ENCODE peak calls at places on chromosomes 7 and 10, in nine cellular contexts. X is upper lobe of right lung; V is GM19239; H is psoas muscle; T is NCI-H345; P is stimulated activated CD4-positive, alpha-beta T cell treated with anti-CD3 and anti-CD28 coated beads, Interleukin-1b, Interleukin-23, amount 100 ng/mL, for 24 hours; L is activated naive CD4-positive, alpha-beta T cell treated with anti-CD3 and anti-CD28 coated beads, Interleukin-2, amount 50 U/mL, for 72 hours; B is T follicular helper cell; Q is OCI-M1. J is an unnamed sample.

GRCh38 chr7:93894966-93895650 is 4.6 kb upstream of the TFPI2 start:
- DNase-seq in B (no peak), T (no peak), V (no peak), H (no peak), P (no peak), L (no peak), X (no peak), Q (peak), J (no peak)

GRCh38 chr10:15237351-15237750 is 68.9 kb upstream of the NMT2 start:
- DNase-seq in Q (no peak), B (no peak), T (no peak), L (no peak), H (no peak), V (no peak), P (no peak), X (no peak), J (no peak)

GRCh38 chr10:59287587-59287986 is 74.8 kb downstream of the FAM13C start:
- DNase-seq in Q (no peak), B (no peak), H (no peak), T (no peak), L (no peak), P (no peak), X (no peak), V (no peak), J (no peak)

GRCh38 chr7:33716581-33717477 is 188.5 kb upstream of the BMPER start:
- DNase-seq in H (no peak), V (no peak), Q (peak), L (no peak), P (no peak), B (no peak), X (no peak), T (no peak), J (peak)

GRCh38 chr7:5528071-5528814 is 104.6 kb upstream of the TNRC18 start:
- DNase-seq in B (no peak), X (peak), Q (peak), T (no peak), P (peak), H (peak), V (no peak), L (peak), J (no peak)

GRCh38 chr10:115093286-115093775 is at the start of gene ATRNL1:
- DNase-seq in Q (no peak), B (no peak), L (peak), X (peak), P (no peak), T (peak), H (peak), V (peak), J (peak)

GRCh38 chr10:33506838-33507661 is 172.6 kb upstream of the NRP1 start:
- DNase-seq in T (no peak), H (no peak), L (no peak), Q (no peak), P (no peak), X (no peak), V (no peak), B (no peak), J (no peak)

GRCh38 chr10:28600056-28600455 is 67.1 kb downstream of the WAC start:
- DNase-seq in Q (no peak), H (no peak), T (no peak), X (no peak), L (no peak), V (no peak), B (no peak), P (no peak), J (no peak)